ENCODE peak calls at places on chromosome 4, in six cellular contexts. S, H, J, M, B and P are unnamed samples.
A peak's percentile ranks its signal among the peaks of the same experiment; 100 is the strongest.

GRCh38 chr4:113784497-113785254 is 23.1 kb upstream of the CAMK2D start:
- DNase-seq in B (no peak), M (no peak), H (no peak), S (peak; percentile 42), J (no peak), P (no peak)

GRCh38 chr4:152620915-152621314 is 58.9 kb downstream of the TMEM154 start:
- DNase-seq in M (no peak), S (no peak), B (no peak), H (no peak), J (no peak), P (no peak)

GRCh38 chr4:62909238-62909637 is 1500.0 kb downstream of the TECRL start:
- DNase-seq in B (no peak), J (no peak), H (no peak), M (no peak), S (no peak), P (no peak)

GRCh38 chr4:88698539-88698938 is 910 bp upstream of the NAP1L5 start:
- DNase-seq in S (no peak), B (no peak), J (no peak), M (no peak), H (no peak), P (no peak)

GRCh38 chr4:166421556-166422156 is 548.6 kb downstream of the TLL1 start:
- DNase-seq in S (no peak), B (no peak), J (no peak), M (no peak), H (no peak), P (no peak)

GRCh38 chr4:8867624-8868320 is 3.9 kb downstream of the HMX1 start:
- DNase-seq in J (no peak), B (no peak), S (no peak), H (no peak), M (no peak), P (no peak)

GRCh38 chr4:173270312-173271027 is 63.7 kb downstream of the HMGB2 start:
- DNase-seq in B (no peak), M (no peak), S (no peak), H (no peak), J (no peak), P (no peak)

GRCh38 chr4:101155859-101156430 is 191.4 kb downstream of the PPP3CA start:
- DNase-seq in S (no peak), B (no peak), M (no peak), J (no peak), H (no peak), P (no peak)

GRCh38 chr4:155679343-155679742 is 12.7 kb downstream of the GUCY1A1 start:
- DNase-seq in J (no peak), H (no peak), B (no peak), S (no peak), M (no peak), P (no peak)

GRCh38 chr4:128060620-128061565 is at the start of gene LARP1B:
- DNase-seq in B (peak; percentile 84), M (peak; percentile 96), H (peak; percentile 94), J (peak; percentile 94), S (peak; percentile 97), P (peak; percentile 81)

GRCh38 chr4:168854216-168854921 is 155.7 kb downstream of the CBR4 start:
- DNase-seq in H (no peak), B (no peak), S (no peak), M (no peak), J (no peak), P (no peak)

GRCh38 chr4:40562681-40563080 is 67.0 kb downstream of the RBM47 start:
- DNase-seq in J (no peak), H (no peak), S (no peak), M (no peak), B (no peak), P (no peak)